ENCODE peak calls at places on chromosomes 2 and 18, in six cellular contexts. U is AG04450; H is neural progenitor cell; J is AML-193; M is activated CD8-positive, alpha-beta memory T cell treated with anti-CD3 and anti-CD28 coated beads, Interleukin-2, amount 50 U/mL, for 48 hours; A is adrenal gland. F is an unnamed sample.

GRCh38 chr2:165745916-165746315 is 48.1 kb downstream of the GALNT3 start:
- DNase-seq in U (no peak), H (no peak), J (no peak), M (no peak), A (no peak), F (no peak)

GRCh38 chr2:111139637-111140317 is 19.1 kb downstream of the BCL2L11 start:
- DNase-seq in U (no peak), H (no peak), J (no peak), M (no peak), A (no peak), F (no peak)

GRCh38 chr2:86661333-86661732 is 37.7 kb upstream of the RNF103 start:
- DNase-seq in U (no peak), H (peak; percentile 15), J (no peak), M (no peak), A (no peak), F (no peak)

GRCh38 chr2:15367205-15367604 is 193.9 kb downstream of the NBAS start:
- DNase-seq in U (no peak), H (no peak), J (no peak), M (no peak), A (no peak), F (no peak)

GRCh38 chr2:215671691-215672090 is 235.8 kb upstream of the FN1 start:
- DNase-seq in U (no peak), H (no peak), J (no peak), M (no peak), A (no peak), F (no peak)

GRCh38 chr2:53217250-53217649 is 550.4 kb upstream of the CHAC2 start:
- DNase-seq in U (no peak), H (no peak), J (no peak), M (no peak), A (no peak), F (peak; percentile 18)

GRCh38 chr2:43209204-43209717 is 17.1 kb downstream of the ZFP36L2 start:
- DNase-seq in U (no peak), H (no peak), J (no peak), M (no peak), A (no peak), F (no peak)

GRCh38 chr2:98508690-98509054 is 64.0 kb downstream of the INPP4A start:
- DNase-seq in U (no peak), H (no peak), J (peak; percentile 23), M (peak; percentile 79), A (peak; percentile 46), F (peak; percentile 67)

GRCh38 chr2:147297820-147298219 is 547.0 kb upstream of the ACVR2A start:
- DNase-seq in U (no peak), H (no peak), J (no peak), M (no peak), A (no peak), F (no peak)

GRCh38 chr2:120778244-120778643 is 42.6 kb downstream of the GLI2 start:
- DNase-seq in U (no peak), H (no peak), J (no peak), M (no peak), A (no peak), F (no peak)

GRCh38 chr18:46167971-46168370 is 63.8 kb downstream of the HAUS1 start:
- DNase-seq in U (no peak), H (no peak), J (no peak), M (peak; percentile 64), A (no peak), F (no peak)

GRCh38 chr2:35454966-35455638 is 900.5 kb upstream of the CRIM1 start:
- DNase-seq in U (no peak), H (no peak), J (no peak), M (no peak), A (no peak), F (no peak)

GRCh38 chr18:49609416-49610284 is 47.8 kb downstream of the LIPG start:
- DNase-seq in U (no peak), H (no peak), J (no peak), M (no peak), A (no peak), F (no peak)

GRCh38 chr18:2139676-2140075 is 431.6 kb downstream of the METTL4 start:
- DNase-seq in U (no peak), H (no peak), J (no peak), M (no peak), A (no peak), F (no peak)

GRCh38 chr2:64825831-64826496 is 163.2 kb upstream of the SLC1A4 start:
- DNase-seq in U (no peak), H (no peak), J (no peak), M (no peak), A (no peak), F (no peak)

GRCh38 chr18:55688066-55688465 is 100.1 kb upstream of the TCF4 start:
- DNase-seq in U (no peak), H (no peak), J (no peak), M (no peak), A (no peak), F (no peak)

GRCh38 chr18:13577091-13577697 is 149.2 kb downstream of the FAM210A start:
- DNase-seq in U (no peak), H (no peak), J (peak; percentile 79), M (peak; percentile 70), A (no peak), F (no peak)

GRCh38 chr2:127647242-127648190 is 1.6 kb downstream of the GPR17 start:
- DNase-seq in U (no peak), H (no peak), J (no peak), M (no peak), A (peak; percentile 84), F (peak; percentile 53)

GRCh38 chr2:206642075-206643025 is at the start of gene FAM237A:
- DNase-seq in U (peak; percentile 16), H (peak; percentile 89), J (no peak), M (no peak), A (peak; percentile 52), F (peak; percentile 29)

GRCh38 chr2:96138146-96139145 is at the start of gene ASTL:
- DNase-seq in U (no peak), H (peak; percentile 79), J (peak; percentile 17), M (peak; percentile 81), A (peak; percentile 48), F (peak; percentile 44)

F was measured in left ventricle myocardium superior.